ENCODE peak calls at places on chromosome 16, in six cellular contexts. Q is heart right ventricle, F is PC-3, W is dorsolateral prefrontal cortex, L is colonic mucosa, V is esophagus squamous epithelium. N is an unnamed sample.

GRCh38 chr16:77558786-77559185 is 124.0 kb upstream of the ADAMTS18 start:
- DNase-seq in Q (no peak), F (no peak), W (no peak), L (no peak), V (no peak), N (no peak)

GRCh38 chr16:13935408-13935807 is 15.5 kb downstream of the ERCC4 start:
- DNase-seq in Q (no peak), F (peak), W (no peak), L (no peak), V (no peak), N (no peak)

GRCh38 chr16:4358831-4359561 is 7.9 kb upstream of the PAM16 start:
- DNase-seq in Q (peak), F (peak), W (peak), L (peak), V (no peak), N (peak)

GRCh38 chr16:77359065-77359502 is 75.8 kb downstream of the ADAMTS18 start:
- DNase-seq in Q (no peak), F (peak), W (no peak), L (no peak), V (no peak), N (no peak)

GRCh38 chr16:88667496-88667895 is 4.6 kb upstream of the MVD start:
- DNase-seq in Q (no peak), F (no peak), W (no peak), L (no peak), V (no peak), N (no peak)

GRCh38 chr16:50265260-50265659 is 1.1 kb upstream of the ADCY7 start:
- DNase-seq in Q (no peak), F (peak), W (no peak), L (peak), V (no peak), N (no peak)

GRCh38 chr16:78469787-78470186 is 370.3 kb downstream of the WWOX start:
- DNase-seq in Q (no peak), F (no peak), W (no peak), L (no peak), V (no peak), N (no peak)

GRCh38 chr16:77409311-77409710 is 25.5 kb downstream of the ADAMTS18 start:
- DNase-seq in Q (no peak), F (no peak), W (no peak), L (no peak), V (no peak), N (no peak)

GRCh38 chr16:90019543-90020259 is 445 bp upstream of the DBNDD1 start:
- DNase-seq in Q (no peak), F (peak), W (peak), L (peak), V (no peak), N (no peak)
- H3K27ac ChIP-seq in Q (no peak), F (peak), W (peak), L (no peak), V (peak), N (peak)

GRCh38 chr16:70706948-70707465 is 21.2 kb upstream of the MTSS2 start:
- DNase-seq in Q (no peak), F (peak), W (no peak), L (no peak), V (no peak), N (peak)

GRCh38 chr16:70709457-70709856 is 23.6 kb upstream of the MTSS2 start:
- DNase-seq in Q (no peak), F (no peak), W (no peak), L (no peak), V (no peak), N (no peak)

GRCh38 chr16:70710422-70711210 is 24.8 kb upstream of the MTSS2 start:
- DNase-seq in Q (no peak), F (no peak), W (no peak), L (no peak), V (no peak), N (no peak)

GRCh38 chr16:70709961-70710360 is 24.1 kb upstream of the MTSS2 start:
- DNase-seq in Q (no peak), F (no peak), W (no peak), L (no peak), V (no peak), N (no peak)

GRCh38 chr16:70708381-70709253 is 22.8 kb upstream of the MTSS2 start:
- DNase-seq in Q (no peak), F (no peak), W (no peak), L (no peak), V (no peak), N (no peak)
- H3K27ac ChIP-seq in Q (no peak), F (no peak), W (no peak), L (no peak), V (no peak), N (peak)

DNA sequence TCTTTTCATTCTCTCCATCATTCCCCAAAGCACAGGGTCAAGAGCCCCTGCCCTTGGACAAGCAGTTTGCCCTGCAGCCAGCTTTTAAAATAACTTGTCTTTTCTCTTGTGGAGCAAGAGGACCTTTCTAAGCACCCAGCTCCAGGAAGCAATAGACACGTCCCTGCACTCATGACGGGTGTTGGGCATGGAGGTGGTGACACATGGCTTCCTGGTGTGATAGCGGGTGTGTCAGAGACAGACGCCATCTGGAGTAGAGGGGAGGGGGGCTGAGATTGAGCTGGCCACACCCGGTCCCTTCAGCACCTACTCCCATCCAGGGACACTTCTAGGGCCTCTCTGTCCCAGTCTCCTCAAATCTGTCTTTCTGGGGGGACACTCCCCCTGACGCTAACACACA is 216.4 kb upstream of the IRX3 start:
- DNase-seq in Q (peak), F (no peak), W (no peak), L (peak), V (no peak), N (no peak)
- H3K27ac ChIP-seq in Q (peak), F (no peak), W (no peak), L (no peak), V (no peak), N (no peak)

GRCh38 chr16:71778780-71779179 is 29.9 kb downstream of the AP1G1 start:
- DNase-seq in Q (no peak), F (no peak), W (no peak), L (no peak), V (no peak), N (no peak)

GRCh38 chr16:71780521-71781089 is 28.0 kb downstream of the AP1G1 start:
- DNase-seq in Q (no peak), F (no peak), W (no peak), L (no peak), V (no peak), N (no peak)

GRCh38 chr16:71771571-71771970 is 37.1 kb downstream of the AP1G1 start:
- DNase-seq in Q (no peak), F (peak), W (no peak), L (no peak), V (no peak), N (no peak)

GRCh38 chr16:71777329-71777728 is 31.3 kb downstream of the AP1G1 start:
- DNase-seq in Q (no peak), F (no peak), W (no peak), L (no peak), V (no peak), N (no peak)

GRCh38 chr16:71775949-71776348 is 32.7 kb downstream of the AP1G1 start:
- DNase-seq in Q (no peak), F (no peak), W (no peak), L (no peak), V (no peak), N (no peak)
- H3K27ac ChIP-seq in Q (no peak), F (no peak), W (no peak), L (no peak), V (no peak), N (no peak)

GRCh38 chr16:10827691-10828341 is 9.2 kb upstream of the TVP23A start:
- DNase-seq in Q (peak), F (peak), W (no peak), L (peak), V (no peak), N (peak)
- H3K27ac ChIP-seq in Q (peak), F (peak), W (peak), L (peak), V (peak), N (peak)

DNA sequence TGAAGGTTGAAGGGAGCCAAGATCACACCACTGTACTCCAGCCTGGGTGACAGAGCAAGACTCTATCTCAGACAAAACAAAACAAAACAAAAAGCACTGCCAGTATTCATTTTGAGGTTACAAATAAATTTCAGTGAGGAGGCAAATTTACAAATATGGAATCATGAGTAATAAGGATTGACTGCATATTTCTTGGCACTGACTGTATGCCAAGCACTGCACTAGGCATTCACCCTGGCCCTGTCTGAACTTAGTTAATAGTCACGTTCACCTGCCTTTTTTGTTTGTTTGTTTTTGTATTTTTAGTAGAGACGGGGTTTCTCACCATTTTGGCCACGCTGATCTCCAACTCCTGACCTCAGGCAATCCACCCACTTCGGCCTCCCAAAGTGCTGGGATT is 5.1 kb downstream of the LDAF1 start:
- DNase-seq in Q (no peak), F (peak), W (no peak), L (no peak), V (no peak), N (no peak)
- H3K27ac ChIP-seq in Q (peak), F (peak), W (no peak), L (no peak), V (peak), N (no peak)

DNA sequence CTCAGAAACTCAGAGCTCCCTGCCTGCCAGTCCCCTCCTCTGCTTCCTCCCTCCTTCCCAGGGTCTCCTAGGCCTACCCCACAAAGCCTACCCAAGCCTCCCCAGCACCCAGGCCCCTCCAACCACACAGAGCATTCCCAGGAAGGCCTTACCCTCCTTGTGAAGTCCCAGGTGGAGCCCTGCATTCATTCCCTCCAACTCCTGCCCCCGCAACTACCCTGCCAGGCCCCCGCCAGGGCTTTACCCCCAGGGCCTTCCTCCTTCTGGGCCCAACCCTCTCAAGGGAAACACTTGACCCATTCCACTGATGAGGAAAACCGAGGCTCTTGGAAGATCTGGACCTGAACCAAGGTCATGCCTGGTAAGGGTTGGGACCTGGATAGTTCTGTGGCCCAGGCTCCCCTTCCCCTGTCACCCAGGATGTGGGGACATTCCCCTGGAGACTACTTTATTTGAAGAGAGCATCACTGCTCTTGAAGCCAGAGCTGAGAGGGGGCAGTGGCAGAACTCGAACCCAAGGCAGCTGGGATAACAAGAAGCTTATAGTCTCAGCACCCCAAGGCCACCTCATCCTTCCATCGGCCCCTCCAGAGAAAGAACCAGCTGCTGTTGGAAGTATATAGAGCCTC is 12.5 kb downstream of the PLLP start:
- DNase-seq in Q (no peak), F (no peak), W (no peak), L (no peak), V (no peak), N (no peak)
- H3K27ac ChIP-seq in Q (no peak), F (no peak), W (peak), L (no peak), V (no peak), N (peak)